ENCODE peak calls at places on chromosome 4, in five cellular contexts. I, J, S, A and K are unnamed samples.

GRCh38 chr4:77990904-77991358 is 66.2 kb upstream of the FRAS1 start:
- DNase-seq in I (no peak), J (no peak), S (no peak), A (no peak), K (no peak)

GRCh38 chr4:156594619-156595018 is 377.0 kb downstream of the PDGFC start:
- DNase-seq in I (no peak), J (no peak), S (peak; percentile 38), A (no peak), K (peak; percentile 36)

GRCh38 chr4:145061325-145061920 is 36.6 kb downstream of the ANAPC10 start:
- DNase-seq in I (peak; percentile 73), J (peak; percentile 60), S (peak; percentile 82), A (no peak), K (peak; percentile 82)

GRCh38 chr4:141636771-141637460 is 533 bp downstream of the IL15 start:
- DNase-seq in I (peak; percentile 67), J (no peak), S (peak; percentile 52), A (no peak), K (peak; percentile 69)

GRCh38 chr4:152063301-152064235 is 302.8 kb upstream of the GATB start:
- DNase-seq in I (no peak), J (no peak), S (no peak), A (no peak), K (no peak)

GRCh38 chr4:183722738-183723560 is 63.9 kb downstream of the TRAPPC11 start:
- DNase-seq in I (peak; percentile 23), J (no peak), S (peak; percentile 26), A (no peak), K (peak; percentile 12)

GRCh38 chr4:40688446-40689095 is 58.9 kb upstream of the RBM47 start:
- DNase-seq in I (no peak), J (no peak), S (no peak), A (no peak), K (no peak)

GRCh38 chr4:17447675-17448298 is 64.1 kb downstream of the QDPR start:
- DNase-seq in I (peak; percentile 77), J (peak; percentile 84), S (peak; percentile 91), A (no peak), K (peak; percentile 85)

GRCh38 chr4:42712854-42713253 is 55.9 kb upstream of the ATP8A1 start:
- DNase-seq in I (no peak), J (no peak), S (no peak), A (no peak), K (no peak)

GRCh38 chr4:158871050-158871724 is 102.4 kb downstream of the FNIP2 start:
- DNase-seq in I (no peak), J (peak; percentile 21), S (peak; percentile 39), A (no peak), K (no peak)

GRCh38 chr4:159101983-159102622 is 776 bp upstream of the RAPGEF2 start:
- DNase-seq in I (no peak), J (no peak), S (peak; percentile 26), A (no peak), K (peak; percentile 17)

GRCh38 chr4:73066928-73067327 is 2.6 kb downstream of the COX18 start:
- DNase-seq in I (no peak), J (no peak), S (no peak), A (no peak), K (no peak)

GRCh38 chr4:70765368-70765767 is 43.6 kb downstream of the RUFY3 start:
- DNase-seq in I (no peak), J (no peak), S (no peak), A (no peak), K (no peak)

GRCh38 chr4:81970454-81970853 is 403.3 kb downstream of the HNRNPD start:
- DNase-seq in I (no peak), J (no peak), S (no peak), A (no peak), K (no peak)

GRCh38 chr4:99712530-99712929 is 54.9 kb upstream of the C4orf54 start:
- DNase-seq in I (no peak), J (no peak), S (no peak), A (no peak), K (no peak)

DNA sequence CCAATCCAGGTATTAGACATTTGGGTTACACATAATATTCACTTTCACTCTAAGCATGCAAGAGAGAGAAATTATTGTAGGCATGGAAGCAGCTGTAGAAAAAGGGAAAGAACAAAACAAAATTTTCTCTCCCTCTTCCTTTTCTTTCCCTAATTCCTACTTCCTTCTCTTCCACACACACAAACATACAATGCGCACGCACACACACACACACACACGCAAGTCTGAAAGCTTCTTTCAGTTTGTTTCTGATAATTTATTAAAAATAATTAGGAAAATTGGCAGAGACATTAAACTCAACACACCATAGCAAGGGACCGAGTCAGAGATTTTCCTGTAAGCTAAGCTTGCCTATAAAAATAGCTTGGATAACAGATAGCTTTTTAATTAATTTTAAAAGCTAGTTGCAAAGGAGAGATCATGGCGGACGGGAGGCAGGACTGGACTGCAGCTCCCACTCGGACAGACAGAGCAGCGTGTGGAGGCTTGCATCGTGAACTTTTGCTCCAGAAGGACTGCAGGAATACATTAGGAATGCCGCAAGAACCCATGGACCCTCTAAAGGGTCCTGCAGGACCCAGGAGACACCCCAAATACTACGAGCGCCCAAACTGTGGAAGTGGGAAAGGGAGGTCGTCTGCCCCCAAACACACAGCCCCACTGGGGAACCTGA is 92.6 kb upstream of the MAPK10 start:
- DNase-seq in I (peak; percentile 43), J (no peak), S (peak; percentile 27), A (no peak), K (peak; percentile 61)
- H3K4me3 ChIP-seq in I (peak overlapping the region; percentile 30), J (no peak overlapping the region), S (peak overlapping the region; percentile 43), A (peak overlapping the region; percentile 39), K (peak overlapping the region; percentile 40)

GRCh38 chr4:10074076-10074766 is 42.4 kb downstream of the WDR1 start:
- DNase-seq in I (no peak), J (no peak), S (no peak), A (no peak), K (no peak)
- TF ChIP-seq CTCF in I (no peak), J (no peak), S (no peak), A (no peak), K (no peak)

DNA sequence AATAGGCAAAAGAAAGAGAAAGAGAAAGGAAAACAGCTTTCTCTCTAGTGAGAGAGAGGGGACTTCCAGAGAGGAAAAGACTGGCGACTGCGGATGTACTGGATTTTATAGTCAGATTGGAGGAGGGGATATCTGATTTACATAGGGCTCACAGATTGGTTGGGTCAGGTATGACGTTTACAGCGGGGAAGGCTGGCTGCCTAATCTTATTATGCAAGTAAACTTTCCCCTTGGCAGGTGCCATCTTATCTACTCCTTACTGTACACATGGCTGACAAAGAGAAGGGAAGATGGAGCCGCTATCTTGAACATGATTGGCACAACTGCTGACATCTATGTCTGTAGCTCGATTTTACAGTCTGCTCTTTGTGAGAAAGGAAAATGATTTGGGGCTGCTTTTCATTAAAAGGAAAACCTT is 25.4 kb downstream of the RBPJ start:
- DNase-seq in I (no peak), J (no peak), S (peak; percentile 37), A (no peak), K (peak; percentile 76)
- H3K4me3 ChIP-seq in I (no peak overlapping the region), J (no peak overlapping the region), S (no peak overlapping the region), A (no peak overlapping the region), K (no peak overlapping the region)

GRCh38 chr4:56544573-56545131 is 39.1 kb downstream of the ARL9 start:
- DNase-seq in I (peak; percentile 84), J (peak; percentile 68), S (peak; percentile 85), A (peak; percentile 14), K (peak; percentile 77)
- TF ChIP-seq CTCF in I (peak; percentile 94), J (peak; percentile 95), S (peak; percentile 82), A (peak; percentile 84), K (peak; percentile 74)

GRCh38 chr4:154985673-154986072 is 204.6 kb downstream of the RBM46 start:
- DNase-seq in I (no peak), J (no peak), S (peak; percentile 4), A (no peak), K (peak; percentile 82)
- H3K4me3 ChIP-seq in I (no peak overlapping the region), J (no peak overlapping the region), S (no peak overlapping the region), A (no peak overlapping the region), K (no peak overlapping the region)